ENCODE peak calls at places on chromosome 6, in ten cellular contexts. N is suprapubic skin, Y is heart left ventricle, O is stomach, C is uterus, K is IMR-90, W is body of pancreas, F is HCT116, I is esophagus squamous epithelium, T is prostate gland. J is an unnamed sample.

GRCh38 chr6:12280901-12281300 is 9.3 kb upstream of the EDN1 start:
- DNase-seq in N (no peak), Y (no peak), O (no peak), C (no peak), K (no peak), W (no peak), F (no peak), I (no peak), T (no peak), J (no peak)

GRCh38 chr6:21753571-21754108 is 160.1 kb downstream of the SOX4 start:
- DNase-seq in N (no peak), Y (no peak), O (no peak), C (no peak), K (peak; percentile 97), W (no peak), F (no peak), I (no peak), T (no peak), J (no peak)

GRCh38 chr6:152462716-152463115 is 174.4 kb downstream of the SYNE1 start:
- DNase-seq in N (no peak), Y (no peak), O (no peak), C (no peak), K (peak; percentile 37), W (no peak), F (no peak), I (no peak), T (no peak), J (no peak)

GRCh38 chr6:158219229-158219628 is 51.1 kb downstream of the GTF2H5 start:
- DNase-seq in N (no peak), Y (no peak), O (no peak), C (no peak), K (peak; percentile 96), W (no peak), F (no peak), I (no peak), T (no peak), J (no peak)

GRCh38 chr6:145042559-145042958 is 692.8 kb downstream of the EPM2A start:
- DNase-seq in N (no peak), Y (no peak), O (no peak), C (no peak), K (no peak), W (no peak), F (no peak), I (no peak), T (no peak), J (no peak)

GRCh38 chr6:129186988-129187387 is 304.1 kb downstream of the LAMA2 start:
- DNase-seq in N (no peak), Y (no peak), O (no peak), C (no peak), K (peak; percentile 80), W (no peak), F (peak; percentile 73), I (no peak), T (no peak), J (no peak)

GRCh38 chr6:168021581-168021980 is 24.1 kb downstream of the KIF25 start:
- DNase-seq in N (no peak), Y (no peak), O (no peak), C (no peak), K (no peak), W (no peak), F (no peak), I (no peak), T (no peak), J (no peak)

GRCh38 chr6:152223622-152224021 is 413.5 kb downstream of the SYNE1 start:
- DNase-seq in N (no peak), Y (no peak), O (no peak), C (no peak), K (no peak), W (no peak), F (no peak), I (no peak), T (no peak), J (no peak)

GRCh38 chr6:138159246-138159645 is 2.5 kb upstream of the ARFGEF3 start:
- DNase-seq in N (no peak), Y (no peak), O (no peak), C (no peak), K (no peak), W (no peak), F (no peak), I (no peak), T (no peak), J (no peak)

GRCh38 chr6:91185072-91185471 is 598.2 kb upstream of the MAP3K7 start:
- DNase-seq in N (no peak), Y (no peak), O (no peak), C (no peak), K (no peak), W (no peak), F (no peak), I (no peak), T (no peak), J (no peak)

GRCh38 chr6:118580585-118581419 is 32.7 kb downstream of the PLN start:
- DNase-seq in N (no peak), Y (no peak), O (no peak), C (no peak), K (peak; percentile 78), W (peak; percentile 32), F (peak; percentile 49), I (no peak), T (peak; percentile 14), J (peak; percentile 50)

DNA sequence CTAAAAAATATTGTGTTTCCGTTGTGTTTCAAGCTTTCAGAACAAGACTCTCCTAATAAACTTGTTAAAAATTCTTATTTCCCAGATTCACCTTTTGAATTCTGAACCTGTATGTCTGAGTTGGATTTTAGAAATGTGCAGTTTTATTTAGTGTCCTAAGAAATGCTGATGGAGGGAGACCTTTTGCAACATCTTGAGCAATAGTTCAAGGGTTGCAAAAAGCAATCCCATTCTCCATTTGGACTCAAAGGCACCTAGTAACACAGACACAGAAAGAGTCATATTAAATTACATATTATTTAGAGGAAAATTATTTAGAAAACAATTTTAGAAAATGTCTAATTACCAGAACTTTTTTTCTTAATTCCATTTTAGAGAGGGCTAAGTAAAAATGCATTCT is 448.5 kb downstream of the FRK start:
- DNase-seq in N (no peak), Y (no peak), O (no peak), C (no peak), K (no peak), W (no peak), F (no peak), I (no peak), T (no peak), J (no peak)
- H3K4me1 ChIP-seq in N (no peaks in the 10 kb centered on the region), Y (no peaks in the 10 kb centered on the region), O (no peaks in the 10 kb centered on the region), C (no peaks in the 10 kb centered on the region), K (peaks cover 4% of the 10 kb centered on the region), W (no peaks in the 10 kb centered on the region), F (no peaks in the 10 kb centered on the region), I (no peaks in the 10 kb centered on the region), T (no peaks in the 10 kb centered on the region), J (no peaks in the 10 kb centered on the region)

GRCh38 chr6:31558318-31558625 is 10.9 kb downstream of the NFKBIL1 start:
- DNase-seq in N (no peak), Y (no peak), O (no peak), C (no peak), K (no peak), W (no peak), F (no peak), I (no peak), T (no peak), J (no peak)

GRCh38 chr6:31559606-31559957 is 12.2 kb downstream of the NFKBIL1 start:
- DNase-seq in N (no peak), Y (no peak), O (no peak), C (no peak), K (no peak), W (no peak), F (no peak), I (no peak), T (no peak), J (no peak)

GRCh38 chr6:31559958-31560696 is 12.0 kb upstream of the LTA start:
- DNase-seq in N (no peak), Y (peak; percentile 80), O (no peak), C (no peak), K (peak; percentile 52), W (peak; percentile 25), F (no peak), I (no peak), T (no peak), J (peak; percentile 75)

GRCh38 chr6:31557443-31558317 is 10.3 kb downstream of the NFKBIL1 start:
- DNase-seq in N (no peak), Y (no peak), O (no peak), C (no peak), K (no peak), W (no peak), F (no peak), I (no peak), T (no peak), J (no peak)

GRCh38 chr6:31558631-31559500 is 11.5 kb downstream of the NFKBIL1 start:
- DNase-seq in N (no peak), Y (no peak), O (no peak), C (no peak), K (no peak), W (no peak), F (no peak), I (no peak), T (no peak), J (peak; percentile 43)
- TF ChIP-seq POLR2A in N (no peak), Y (no peak), O (no peak), C (no peak), K (no peak), W (no peak), F (no peak), I (no peak), T (no peak), J (no peak)

GRCh38 chr6:56714273-56714672 is 71.6 kb upstream of the DST start:
- DNase-seq in N (no peak), Y (no peak), O (no peak), C (no peak), K (no peak), W (no peak), F (no peak), I (no peak), T (no peak), J (no peak)
- H3K4me1 ChIP-seq in N (peaks cover 11% of the 10 kb centered on the region), Y (peaks cover 41% of the 10 kb centered on the region), O (peaks cover 38% of the 10 kb centered on the region), C (no peaks in the 10 kb centered on the region), K (peaks cover 26% of the 10 kb centered on the region), W (peaks cover 4% of the 10 kb centered on the region), F (peaks cover 91% of the 10 kb centered on the region), I (peaks cover 24% of the 10 kb centered on the region), T (no peaks in the 10 kb centered on the region), J (no peaks in the 10 kb centered on the region)

GRCh38 chr6:127120109-127120786 is 1.8 kb downstream of the RSPO3 start:
- DNase-seq in N (no peak), Y (no peak), O (no peak), C (peak; percentile 31), K (no peak), W (no peak), F (no peak), I (no peak), T (no peak), J (no peak)

GRCh38 chr6:127117979-127118504 is 429 bp upstream of the RSPO3 start:
- DNase-seq in N (no peak), Y (no peak), O (no peak), C (peak; percentile 63), K (no peak), W (no peak), F (no peak), I (no peak), T (no peak), J (no peak)

GRCh38 chr6:127120787-127121636 is 2.5 kb downstream of the RSPO3 start:
- DNase-seq in N (no peak), Y (peak; percentile 59), O (peak; percentile 68), C (peak; percentile 87), K (peak; percentile 79), W (peak; percentile 73), F (peak; percentile 63), I (no peak), T (peak; percentile 36), J (peak; percentile 71)

GRCh38 chr6:127119361-127120108 is 1.1 kb downstream of the RSPO3 start:
- DNase-seq in N (no peak), Y (no peak), O (peak; percentile 25), C (peak; percentile 41), K (no peak), W (no peak), F (no peak), I (no peak), T (no peak), J (no peak)

GRCh38 chr6:127118505-127119360 is at the start of gene RSPO3:
- DNase-seq in N (no peak), Y (no peak), O (peak; percentile 25), C (peak; percentile 65), K (peak; percentile 18), W (peak; percentile 16), F (no peak), I (no peak), T (no peak), J (peak; percentile 26)
- TF ChIP-seq POLR2A in N (no peak), Y (no peak), O (no peak), C (no peak), K (no peak), W (no peak), F (no peak), I (no peak), T (no peak), J (no peak)

J was measured in right lobe of liver.